ENCODE peak calls at places on chromosomes 16 and 17, in four cellular contexts. S, W, H and D are unnamed samples.
A peak's percentile ranks its signal among the peaks of the same experiment; 100 is the strongest.

GRCh38 chr17:59619313-59620063 is at the start of gene CLTC:
- DNase-seq in S (peak; percentile 84), W (peak; percentile 97), H (peak; percentile 96), D (peak; percentile 99)

GRCh38 chr16:81632392-81633146 is 146.5 kb upstream of the PLCG2 start:
- DNase-seq in S (peak; percentile 59), W (no peak), H (no peak), D (no peak)

GRCh38 chr17:38922538-38923291 is 2.7 kb upstream of the LASP1NB start:
- DNase-seq in S (peak; percentile 27), W (no peak), H (peak; percentile 83), D (peak; percentile 48)

GRCh38 chr17:66985338-66985737 is 20.8 kb downstream of the CACNG4 start:
- DNase-seq in S (no peak), W (no peak), H (no peak), D (no peak)

GRCh38 chr17:81685108-81685507 is 1.3 kb downstream of the HGS start:
- DNase-seq in S (no peak), W (peak; percentile 31), H (no peak), D (no peak)

GRCh38 chr17:75457047-75457654 is 716 bp downstream of the TMEM94 start:
- DNase-seq in S (peak; percentile 60), W (peak; percentile 21), H (peak; percentile 73), D (peak; percentile 47)

GRCh38 chr17:75783069-75783783 is 1.4 kb upstream of the UNK start:
- DNase-seq in S (no peak), W (peak; percentile 90), H (no peak), D (peak; percentile 88)

GRCh38 chr17:76272541-76273434 is 7.6 kb downstream of the UBALD2 start:
- DNase-seq in S (no peak), W (peak; percentile 60), H (no peak), D (no peak)

GRCh38 chr17:42329025-42329976 is 41.0 kb downstream of the STAT5A start:
- DNase-seq in S (no peak), W (no peak), H (peak; percentile 90), D (peak; percentile 23)

GRCh38 chr17:35052780-35053179 is 10.7 kb downstream of the RFFL start:
- DNase-seq in S (no peak), W (no peak), H (no peak), D (no peak)

GRCh38 chr16:58047557-58048348 is 22.2 kb downstream of the MMP15 start:
- DNase-seq in S (peak; percentile 80), W (no peak), H (no peak), D (no peak)

GRCh38 chr16:88669986-88670385 is 7.1 kb upstream of the MVD start:
- DNase-seq in S (no peak), W (no peak), H (no peak), D (no peak)

GRCh38 chr16:77589071-77589755 is 133.1 kb upstream of the NUDT7 start:
- DNase-seq in S (no peak), W (no peak), H (no peak), D (no peak)

GRCh38 chr16:24844101-24845030 is 1.4 kb upstream of the SLC5A11 start:
- DNase-seq in S (peak; percentile 91), W (no peak), H (no peak), D (no peak)

GRCh38 chr17:65545708-65546523 is 15.5 kb downstream of the AXIN2 start:
- DNase-seq in S (no peak), W (no peak), H (peak; percentile 96), D (no peak)

GRCh38 chr16:87407511-87408112 is 15.5 kb downstream of the MAP1LC3B start:
- DNase-seq in S (no peak), W (no peak), H (no peak), D (no peak)

GRCh38 chr17:28953444-28954118 is 2.3 kb upstream of the PHF12 start:
- DNase-seq in S (peak; percentile 62), W (peak; percentile 70), H (peak; percentile 88), D (peak; percentile 82)

GRCh38 chr17:57943140-57943539 is 12.1 kb downstream of the CUEDC1 start:
- DNase-seq in S (no peak), W (no peak), H (no peak), D (no peak)

GRCh38 chr16:69340095-69340644 is 598 bp downstream of the NIP7 start:
- DNase-seq in S (no peak), W (no peak), H (peak; percentile 10), D (no peak)

GRCh38 chr16:2775317-2775716 is 1.8 kb downstream of the ELOB start:
- DNase-seq in S (no peak), W (no peak), H (no peak), D (no peak)

GRCh38 chr16:84741351-84741791 is 41.6 kb downstream of the USP10 start:
- DNase-seq in S (no peak), W (no peak), H (no peak), D (no peak)
- H4K20me1 ChIP-seq in S (peaks cover 31% of the 10 kb centered on the region), W (peaks cover 22% of the 10 kb centered on the region), H (peaks cover 96% of the 10 kb centered on the region), D (peaks cover 36% of the 10 kb centered on the region)

GRCh38 chr17:17843096-17843495 is 6.3 kb upstream of the SREBF1 start:
- DNase-seq in S (no peak), W (no peak), H (no peak), D (no peak)
- H4K20me1 ChIP-seq in S (peaks cover 3% of the 10 kb centered on the region), W (no peaks in the 10 kb centered on the region), H (no peaks in the 10 kb centered on the region), D (no peaks in the 10 kb centered on the region)

GRCh38 chr17:49793309-49793708 is 4.8 kb downstream of the KAT7 start:
- DNase-seq in S (no peak), W (no peak), H (no peak), D (no peak)

GRCh38 chr17:49798738-49799137 is 10.3 kb downstream of the KAT7 start:
- DNase-seq in S (no peak), W (no peak), H (no peak), D (no peak)

GRCh38 chr17:49798182-49798581 is 9.7 kb downstream of the KAT7 start:
- DNase-seq in S (no peak), W (no peak), H (no peak), D (no peak)

GRCh38 chr17:49795372-49795771 is 6.9 kb downstream of the KAT7 start:
- DNase-seq in S (no peak), W (no peak), H (no peak), D (peak; percentile 25)
- H4K20me1 ChIP-seq in S (no peaks in the 10 kb centered on the region), W (peaks cover 13% of the 10 kb centered on the region), H (peaks cover 60% of the 10 kb centered on the region), D (peaks cover 23% of the 10 kb centered on the region)

GRCh38 chr17:21201302-21201602 is 12.7 kb downstream of the TMEM11 start:
- DNase-seq in S (no peak), W (no peak), H (no peak), D (no peak)
- H4K20me1 ChIP-seq in S (peaks cover 52% of the 10 kb centered on the region), W (no peaks in the 10 kb centered on the region), H (peaks cover 99% of the 10 kb centered on the region), D (peaks cover 46% of the 10 kb centered on the region)

DNA sequence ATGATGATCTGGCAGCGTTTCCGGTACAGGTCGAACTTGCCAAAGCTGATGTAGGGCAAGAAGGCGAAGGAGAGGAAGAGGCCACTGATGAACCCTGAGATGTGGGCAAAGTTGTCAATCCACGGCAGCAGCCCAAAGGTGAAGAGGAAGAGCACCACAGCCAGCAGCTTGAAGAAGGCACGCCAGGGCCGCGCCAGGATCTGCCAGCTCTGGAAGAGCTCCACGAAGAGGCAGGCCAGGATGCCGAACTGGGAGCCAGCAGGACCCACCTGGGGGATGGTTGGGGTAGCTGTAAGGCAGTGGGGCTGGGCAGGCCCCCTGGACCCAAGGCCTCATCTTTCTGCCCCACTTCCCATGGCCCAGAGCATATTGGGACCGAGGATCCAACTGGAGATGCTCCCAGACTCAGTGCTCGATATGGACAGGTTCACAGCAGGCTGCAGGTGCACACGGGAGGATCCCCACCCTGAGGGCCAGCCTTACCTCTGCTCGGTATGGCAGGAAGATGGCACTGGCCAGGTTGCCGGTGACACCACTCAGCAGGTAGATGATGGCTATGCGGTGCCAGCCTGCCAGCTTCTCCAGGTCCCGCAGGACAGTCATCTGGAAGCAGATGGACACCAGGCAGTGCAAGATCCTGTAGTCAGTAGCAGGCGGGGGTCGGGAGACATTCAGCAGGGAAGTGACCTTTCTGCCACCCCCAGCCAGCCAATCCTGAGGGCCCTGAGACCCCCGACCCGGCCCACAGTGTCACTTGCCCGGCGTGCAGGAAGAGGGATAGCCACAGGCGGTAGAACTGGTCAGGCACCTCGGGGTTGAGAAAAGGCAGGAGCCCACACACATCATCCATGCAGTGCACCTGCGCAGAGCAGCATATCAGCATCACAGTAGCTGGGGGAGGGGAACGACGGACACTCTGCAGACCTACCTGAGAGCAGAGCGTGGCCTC is 5.1 kb downstream of the SNRNP25 start:
- DNase-seq in S (no peak), W (no peak), H (no peak), D (no peak)
- H4K20me1 ChIP-seq in S (no peaks in the 10 kb centered on the region), W (no peaks in the 10 kb centered on the region), H (no peaks in the 10 kb centered on the region), D (no peaks in the 10 kb centered on the region)

DNA sequence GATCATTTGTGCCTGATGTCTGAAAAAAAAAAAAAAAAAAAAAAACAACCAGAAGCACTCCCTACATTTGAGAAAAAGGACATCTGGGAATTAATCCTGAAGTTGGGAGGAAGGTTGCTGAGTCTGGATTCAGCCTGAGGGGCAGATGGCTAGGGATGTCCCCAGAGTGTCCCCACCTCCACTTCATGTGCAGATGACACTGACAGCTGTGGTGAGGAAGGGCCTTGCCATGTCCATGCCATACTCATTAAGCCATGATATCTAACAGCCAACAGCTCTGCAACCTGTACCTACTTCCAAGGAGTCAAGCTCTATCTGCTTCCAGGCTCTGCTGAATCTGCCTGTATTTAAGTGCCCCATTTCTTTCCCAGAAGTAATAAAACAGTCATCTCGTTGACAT is 356.0 kb downstream of the CA10 start:
- DNase-seq in S (no peak), W (no peak), H (no peak), D (no peak)
- H4K20me1 ChIP-seq in S (no peaks in the 10 kb centered on the region), W (no peaks in the 10 kb centered on the region), H (no peaks in the 10 kb centered on the region), D (no peaks in the 10 kb centered on the region)

DNA sequence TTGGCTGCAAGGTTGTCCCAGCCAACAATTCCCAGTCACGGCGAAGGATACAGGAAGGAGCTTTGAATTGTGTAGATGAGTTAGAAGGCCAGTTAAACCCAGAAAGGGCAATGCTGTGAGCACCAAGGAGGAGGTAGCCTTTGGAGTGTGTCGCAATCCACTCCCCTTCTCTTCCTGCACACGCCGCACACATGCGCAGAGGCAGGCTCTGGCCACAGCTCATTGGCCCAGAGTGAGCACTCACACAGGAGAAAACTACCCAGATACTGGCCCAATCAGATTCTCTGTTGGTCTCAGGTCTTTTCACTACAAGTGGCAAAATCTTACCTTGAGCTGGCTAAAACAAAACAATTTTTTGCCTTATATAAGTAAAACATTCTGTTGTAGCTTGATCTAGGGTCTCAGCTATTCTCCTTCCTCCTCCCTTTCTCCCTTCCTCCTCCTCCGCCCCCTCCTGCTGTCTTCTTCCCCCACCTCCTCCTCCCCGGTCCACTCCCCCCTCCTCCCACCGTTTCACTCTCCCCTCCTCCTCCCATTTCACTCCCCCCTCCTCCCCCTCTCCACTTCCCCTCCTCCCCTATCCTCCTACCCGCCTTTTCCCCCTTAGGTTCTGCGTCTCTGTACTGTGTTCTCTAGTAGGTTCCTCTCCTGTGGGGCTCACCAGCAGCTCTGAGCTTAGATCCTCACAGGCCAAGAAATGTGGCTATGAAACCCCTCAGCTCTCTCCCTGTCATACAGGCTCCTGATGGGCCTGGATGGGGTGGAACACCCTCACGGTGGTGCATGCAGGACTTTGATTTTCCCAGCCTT is 344.9 kb downstream of the CPPED1 start:
- DNase-seq in S (no peak), W (peak; percentile 15), H (no peak), D (no peak)
- H4K20me1 ChIP-seq in S (no peaks in the 10 kb centered on the region), W (no peaks in the 10 kb centered on the region), H (no peaks in the 10 kb centered on the region), D (peaks cover 8% of the 10 kb centered on the region)